ENCODE peak calls at places on chromosome 10, in six cellular contexts. L is heart right ventricle, P is mucosa of descending colon, B is hepatocyte, X is cardiac muscle cell, A is right lobe of liver. C is an unnamed sample. For H3K4me1, the result is how much of the 10 kb centered on the place peaks cover.

GRCh38 chr10:97319671-97320479 is 804 bp downstream of the FRAT1 start:
- DNase-seq in L (peak), P (peak), B (peak), X (no peak), A (peak), C (peak)

GRCh38 chr10:80167471-80167870 is 34.9 kb downstream of the PLAC9 start:
- DNase-seq in L (no peak), P (no peak), B (no peak), X (no peak), A (no peak), C (no peak)

GRCh38 chr10:61284222-61284890 is 168.8 kb downstream of the TMEM26 start:
- DNase-seq in L (peak), P (peak), B (peak), X (peak), A (no peak), C (peak)

GRCh38 chr10:810351-810846 is 120.9 kb upstream of the DIP2C start:
- DNase-seq in L (no peak), P (no peak), B (peak), X (peak), A (no peak), C (no peak)

GRCh38 chr10:110861476-110861875 is 10.3 kb upstream of the PDCD4 start:
- DNase-seq in L (no peak), P (no peak), B (no peak), X (no peak), A (no peak), C (no peak)

GRCh38 chr10:60798031-60798430 is 19.8 kb downstream of the CDK1 start:
- DNase-seq in L (no peak), P (no peak), B (no peak), X (no peak), A (no peak), C (no peak)

GRCh38 chr10:12299222-12299973 is 49.9 kb upstream of the CAMK1D start:
- DNase-seq in L (no peak), P (no peak), B (no peak), X (no peak), A (peak), C (peak)

GRCh38 chr10:96851281-96851680 is 19.2 kb downstream of the LCOR start:
- DNase-seq in L (no peak), P (no peak), B (no peak), X (no peak), A (no peak), C (no peak)

GRCh38 chr10:66925896-66926719 is at the start of gene LRRTM3:
- DNase-seq in L (peak), P (peak), B (peak), X (peak), A (peak), C (peak)

GRCh38 chr10:104297697-104298660 is 29.0 kb downstream of the GSTO2 start:
- DNase-seq in L (no peak), P (no peak), B (no peak), X (peak), A (no peak), C (no peak)

GRCh38 chr10:51001587-51001986 is 72.7 kb upstream of the PRKG1 start:
- DNase-seq in L (no peak), P (no peak), B (peak), X (peak), A (no peak), C (no peak)

GRCh38 chr10:83959330-83959729 is 180.0 kb upstream of the GHITM start:
- DNase-seq in L (no peak), P (no peak), B (no peak), X (no peak), A (no peak), C (no peak)

GRCh38 chr10:70600512-70601395 is 1.8 kb downstream of the PRF1 start:
- DNase-seq in L (no peak), P (no peak), B (no peak), X (no peak), A (no peak), C (no peak)

GRCh38 chr10:122703483-122704448 is 4.1 kb upstream of the C10orf120 start:
- DNase-seq in L (peak), P (peak), B (peak), X (peak), A (peak), C (peak)

GRCh38 chr10:99172130-99172738 is 63.4 kb downstream of the HPSE2 start:
- DNase-seq in L (no peak), P (peak), B (peak), X (peak), A (peak), C (peak)

GRCh38 chr10:98963608-98964007 is 272.0 kb downstream of the HPSE2 start:
- DNase-seq in L (no peak), P (no peak), B (no peak), X (no peak), A (no peak), C (no peak)

GRCh38 chr10:102691701-102692100 is 22.5 kb downstream of the ARL3 start:
- DNase-seq in L (no peak), P (no peak), B (no peak), X (peak), A (no peak), C (no peak)

GRCh38 chr10:14605231-14605925 is 169.3 kb downstream of the FAM107B start:
- DNase-seq in L (no peak), P (peak), B (no peak), X (peak), A (no peak), C (no peak)

GRCh38 chr10:86642499-86642898 is 11.8 kb upstream of the OPN4 start:
- DNase-seq in L (no peak), P (no peak), B (no peak), X (no peak), A (no peak), C (no peak)
- TF ChIP-seq CTCF in L (no peak), P (no peak), B (no peak), X (no peak), A (no peak), C (no peak)

GRCh38 chr10:63710703-63711102 is 189.5 kb downstream of the REEP3 start:
- DNase-seq in L (no peak), P (no peak), B (no peak), X (no peak), A (no peak), C (no peak)

GRCh38 chr10:63711361-63711760 is 190.2 kb downstream of the REEP3 start:
- DNase-seq in L (peak), P (no peak), B (peak), X (peak), A (peak), C (no peak)

GRCh38 chr10:63708421-63708820 is 187.2 kb downstream of the REEP3 start:
- DNase-seq in L (no peak), P (no peak), B (no peak), X (no peak), A (no peak), C (no peak)

GRCh38 chr10:63703740-63704345 is 182.6 kb downstream of the REEP3 start:
- DNase-seq in L (no peak), P (no peak), B (no peak), X (no peak), A (peak), C (no peak)

DNA sequence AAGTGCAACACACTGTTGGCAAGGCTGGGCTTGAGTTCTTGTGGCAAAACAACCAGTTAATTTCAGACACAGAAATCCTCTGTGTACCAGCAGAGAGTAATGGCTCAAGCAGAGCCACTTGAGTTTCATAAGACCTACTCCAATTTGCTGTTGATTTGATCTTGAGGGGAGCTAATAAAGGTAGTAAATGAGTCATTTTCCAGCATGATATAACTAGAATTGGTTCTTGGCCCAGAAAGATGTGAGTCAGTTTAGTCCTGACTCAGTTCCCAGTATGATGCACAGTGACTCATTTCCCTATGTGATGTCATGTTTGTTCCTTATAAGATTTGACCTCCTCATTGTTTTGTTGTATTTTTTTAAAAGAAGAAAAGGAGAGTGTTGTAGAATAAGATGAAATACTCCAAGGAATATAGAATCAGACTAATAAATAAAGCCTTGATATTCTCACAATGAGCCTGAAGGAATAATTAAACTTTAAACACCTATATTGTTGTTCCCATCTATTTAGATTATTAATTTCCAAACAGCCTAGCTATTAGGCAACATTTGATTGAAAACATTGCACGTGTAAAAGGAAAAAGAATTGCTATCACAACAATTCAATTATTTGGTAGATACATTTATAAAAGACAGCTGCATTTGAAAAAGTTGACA is 186.2 kb downstream of the REEP3 start:
- DNase-seq in L (peak), P (no peak), B (peak), X (peak), A (no peak), C (no peak)
- H3K4me1 ChIP-seq in L (under half), P (under half), B (under half), X (under half), A (under half), C (under half)

DNA sequence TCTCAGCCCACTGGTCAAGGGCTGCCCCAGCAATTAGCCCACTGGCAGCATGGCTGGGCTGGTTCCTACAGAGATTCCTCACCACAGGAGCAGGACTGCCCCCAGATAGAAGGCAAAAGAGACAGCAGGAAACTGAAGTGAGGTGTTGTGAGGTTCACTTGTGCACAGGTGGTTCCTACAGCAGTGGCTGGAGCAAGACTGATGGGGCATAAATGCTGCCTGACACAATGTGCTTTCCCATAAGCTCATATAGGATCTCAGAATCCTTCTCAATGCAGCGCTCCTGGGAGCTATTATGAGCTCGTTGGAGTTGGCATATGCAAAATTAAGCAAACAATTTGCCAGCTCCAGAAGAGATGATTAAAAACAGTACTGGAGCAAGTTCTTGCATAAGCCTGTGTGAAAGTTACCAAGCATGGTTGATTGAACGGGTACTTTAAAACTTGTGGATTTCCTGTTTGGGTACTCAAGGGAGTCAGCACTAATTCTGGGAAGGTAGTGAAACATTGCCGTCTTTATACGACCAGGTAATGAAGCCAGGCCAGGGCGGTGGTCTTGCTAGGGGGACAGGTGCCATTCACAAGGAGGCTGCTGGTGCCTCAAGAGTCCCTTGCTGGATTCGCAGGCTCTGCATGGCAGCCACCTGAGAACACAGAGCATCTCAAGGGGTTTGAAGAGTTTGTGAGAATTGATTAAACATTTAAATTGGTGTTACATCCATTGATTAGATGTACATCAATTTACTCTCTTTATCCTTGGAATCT is 20.3 kb upstream of the PRKCQ start:
- DNase-seq in L (no peak), P (no peak), B (no peak), X (no peak), A (no peak), C (no peak)
- TF ChIP-seq CTCF in L (no peak), P (no peak), B (no peak), X (no peak), A (no peak), C (no peak)

GRCh38 chr10:34701194-34701593 is 113.9 kb downstream of the PARD3 start:
- DNase-seq in L (no peak), P (no peak), B (no peak), X (no peak), A (no peak), C (no peak)

GRCh38 chr10:34699904-34700303 is 115.2 kb downstream of the PARD3 start:
- DNase-seq in L (no peak), P (no peak), B (no peak), X (no peak), A (no peak), C (no peak)

GRCh38 chr10:34704526-34705184 is 110.4 kb downstream of the PARD3 start:
- DNase-seq in L (no peak), P (no peak), B (no peak), X (no peak), A (no peak), C (no peak)

GRCh38 chr10:34702982-34703381 is 112.1 kb downstream of the PARD3 start:
- DNase-seq in L (no peak), P (no peak), B (no peak), X (no peak), A (no peak), C (peak)

DNA sequence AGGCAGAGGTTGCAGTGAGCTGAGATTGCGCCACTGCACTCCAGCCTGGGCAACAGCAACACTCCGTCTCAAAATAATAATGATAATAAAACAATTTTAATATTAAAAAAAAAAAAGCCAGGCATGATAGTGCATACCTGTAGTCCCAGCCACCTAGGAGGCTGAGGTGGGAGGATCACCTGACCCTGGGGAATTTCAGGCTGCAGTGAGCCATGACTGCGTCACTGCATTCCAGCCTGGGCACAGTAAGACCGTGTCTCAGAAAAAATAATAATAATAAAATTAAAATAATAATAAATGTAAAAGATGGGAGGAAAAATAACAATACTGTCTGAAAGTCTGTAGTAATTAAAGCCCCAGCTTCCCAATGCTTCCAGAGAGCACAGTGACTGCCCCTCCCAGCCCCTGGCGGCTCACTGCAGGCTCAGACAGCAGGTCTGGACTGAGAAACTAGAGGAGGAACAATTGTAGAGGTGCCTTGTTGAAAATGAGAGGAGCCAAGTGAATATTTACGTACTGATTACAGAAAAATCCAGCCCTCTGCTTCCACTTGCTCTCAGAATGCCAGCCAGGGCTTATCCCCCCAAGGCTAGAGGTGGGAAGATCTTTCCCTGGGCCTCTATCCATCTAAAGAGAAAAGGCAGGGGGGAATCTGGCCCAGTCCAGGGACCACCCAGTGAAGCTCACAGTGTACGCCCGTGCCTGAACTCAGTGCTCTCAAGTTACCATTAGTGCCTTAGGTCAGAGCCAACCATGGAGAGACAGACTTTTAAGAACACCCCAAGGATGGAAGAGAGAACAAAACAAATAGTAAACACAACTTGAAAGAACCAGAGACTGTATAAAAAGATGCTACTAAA is 112.8 kb downstream of the PARD3 start:
- DNase-seq in L (no peak), P (no peak), B (no peak), X (no peak), A (no peak), C (no peak)
- H3K4me1 ChIP-seq in L (under half), P (under half), B (under half), X (under half), A (under half), C (under half)

GRCh38 chr10:4127518-4128315 is 342.7 kb upstream of the KLF6 start:
- DNase-seq in L (no peak), P (peak), B (peak), X (no peak), A (no peak), C (no peak)
- TF ChIP-seq CTCF in L (no peak), P (no peak), B (no peak), X (no peak), A (no peak), C (no peak)

DNA sequence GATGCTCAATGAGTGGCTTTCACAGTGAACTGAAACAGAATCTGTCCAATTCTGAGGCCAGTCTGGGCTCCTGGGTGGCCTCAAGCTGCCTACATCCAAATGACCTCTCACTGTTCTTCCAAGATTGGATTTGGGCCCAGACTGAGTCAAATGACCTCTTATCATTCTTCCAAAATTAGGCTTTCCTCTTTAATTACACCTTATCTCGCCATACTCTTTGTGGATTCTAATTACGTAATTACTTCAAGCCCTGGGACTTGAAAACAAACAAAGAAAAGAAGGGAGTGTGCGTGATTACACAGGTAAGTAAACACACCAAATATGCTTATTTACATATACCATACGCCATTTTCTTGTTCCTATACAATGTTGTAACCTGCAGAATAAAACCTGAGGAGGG is 18.8 kb downstream of the SORBS1 start:
- DNase-seq in L (peak), P (no peak), B (no peak), X (no peak), A (no peak), C (no peak)
- H3K4me1 ChIP-seq in L (half or more), P (under half), B (under half), X (under half), A (under half), C (under half)

GRCh38 chr10:28497313-28498126 is 35.4 kb upstream of the WAC start:
- DNase-seq in L (no peak), P (no peak), B (no peak), X (no peak), A (no peak), C (no peak)

GRCh38 chr10:28505359-28505959 is 27.5 kb upstream of the WAC start:
- DNase-seq in L (no peak), P (no peak), B (no peak), X (no peak), A (no peak), C (no peak)

GRCh38 chr10:28508304-28508925 is 24.5 kb upstream of the WAC start:
- DNase-seq in L (no peak), P (peak), B (no peak), X (no peak), A (no peak), C (no peak)

GRCh38 chr10:28503114-28503513 is 29.8 kb upstream of the WAC start:
- DNase-seq in L (peak), P (peak), B (no peak), X (no peak), A (no peak), C (no peak)
- TF ChIP-seq CTCF in L (no peak), P (no peak), B (peak), X (no peak), A (no peak), C (no peak)

DNA sequence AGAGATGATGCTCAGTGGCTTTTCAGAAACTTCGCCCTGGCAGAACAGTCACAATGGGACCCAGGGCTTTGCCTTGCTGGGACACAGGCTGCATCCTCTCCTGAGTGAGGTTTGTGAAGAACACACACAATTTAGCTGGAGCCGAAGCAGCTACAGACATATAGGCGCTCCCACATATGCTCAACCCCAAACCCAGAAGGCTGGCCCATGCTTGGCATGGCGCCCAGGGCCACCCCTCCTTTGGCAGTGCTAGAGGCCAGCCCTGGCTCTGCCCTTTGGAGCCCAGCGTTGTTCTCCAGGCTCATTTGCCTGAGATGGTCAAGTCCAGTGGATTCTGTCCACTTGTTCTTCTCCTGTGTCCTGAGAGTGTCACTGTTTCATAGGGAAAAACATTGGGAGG is 94.4 kb downstream of the WDFY4 start:
- DNase-seq in L (no peak), P (no peak), B (no peak), X (no peak), A (peak), C (no peak)
- H3K4me1 ChIP-seq in L (under half), P (under half), B (under half), X (under half), A (under half), C (under half)

GRCh38 chr10:100895896-100896295 is 16.9 kb upstream of the SLF2 start:
- DNase-seq in L (no peak), P (no peak), B (no peak), X (no peak), A (no peak), C (no peak)
- TF ChIP-seq CTCF in L (no peak), P (no peak), B (no peak), X (no peak), A (no peak), C (no peak)